ENCODE peak calls at places on chromosomes 11 and 22, in four cellular contexts. Z is type B pancreatic cell, F is mammary epithelial cell, D is hepatic stellate cell. B is an unnamed sample.

GRCh38 chr22:44543781-44544181 is 45.7 kb upstream of the RTL6 start:
- DNase-seq in Z (no peak), F (no peak), D (peak; percentile 35), B (peak; percentile 61)

GRCh38 chr11:76835928-76836612 is 24.6 kb upstream of the ACER3 start:
- DNase-seq in Z (no peak), F (no peak), D (no peak), B (peak; percentile 85)

GRCh38 chr11:8790964-8791363 is 108.4 kb downstream of the RPL27A start:
- DNase-seq in Z (no peak), F (no peak), D (no peak), B (no peak)

GRCh38 chr11:118163494-118163893 is 10.9 kb upstream of the SCN4B start:
- DNase-seq in Z (no peak), F (no peak), D (no peak), B (no peak)

GRCh38 chr11:119340335-119341221 is at the start of gene C1QTNF5:
- DNase-seq in Z (no peak), F (no peak), D (peak; percentile 86), B (peak; percentile 72)

GRCh38 chr22:41873391-41873790 is 40.5 kb downstream of the SREBF2 start:
- DNase-seq in Z (no peak), F (no peak), D (no peak), B (no peak)

GRCh38 chr11:11407065-11407737 is 54.2 kb upstream of the CSNK2A3 start:
- DNase-seq in Z (no peak), F (no peak), D (no peak), B (no peak)

GRCh38 chr11:71322192-71322735 is 69.9 kb upstream of the SHANK2 start:
- DNase-seq in Z (no peak), F (no peak), D (no peak), B (no peak)

GRCh38 chr11:14314127-14314526 is 44.9 kb downstream of the RRAS2 start:
- DNase-seq in Z (no peak), F (no peak), D (no peak), B (no peak)

B was measured in GM23248.